ENCODE peak calls at places on chromosomes 1 and 21, in five cellular contexts. Z, P, D, T and K are unnamed samples.

GRCh38 chr21:29390778-29391177 is 92.1 kb downstream of the BACH1 start:
- DNase-seq in Z (no peak), P (no peak), D (no peak), T (no peak), K (no peak)

GRCh38 chr1:223175032-223175431 is 32.0 kb upstream of the TLR5 start:
- DNase-seq in P (no peak), T (no peak), Z (peak; percentile 9), D (no peak), K (no peak)

GRCh38 chr1:10736623-10737267 is 59.7 kb downstream of the CASZ1 start:
- DNase-seq in Z (no peak), T (no peak), D (no peak), P (no peak), K (no peak)

GRCh38 chr21:26055841-26056264 is 114.7 kb downstream of the APP start:
- DNase-seq in Z (no peak), D (no peak), P (no peak), T (no peak), K (no peak)

GRCh38 chr1:198088360-198089071 is 68.3 kb upstream of the NEK7 start:
- DNase-seq in Z (peak; percentile 75), D (no peak), P (peak; percentile 60), T (no peak), K (peak; percentile 67)

GRCh38 chr1:22177354-22178003 is 34.6 kb upstream of the WNT4 start:
- DNase-seq in D (no peak), Z (no peak), T (no peak), P (no peak), K (no peak)

GRCh38 chr1:212514782-212515181 is 82.1 kb downstream of the NENF start:
- DNase-seq in D (peak; percentile 71), P (peak; percentile 15), Z (no peak), T (peak; percentile 53), K (peak; percentile 28)

GRCh38 chr1:57544345-57544744 is 120.5 kb upstream of the DAB1 start:
- DNase-seq in Z (no peak), D (no peak), T (no peak), P (no peak), K (no peak)

GRCh38 chr1:8374812-8375211 is 56.9 kb downstream of the SLC45A1 start:
- DNase-seq in P (no peak), D (no peak), Z (peak; percentile 56), T (peak; percentile 62), K (peak; percentile 40)

GRCh38 chr1:167863921-167864279 is 50.0 kb downstream of the ADCY10 start:
- DNase-seq in Z (no peak), T (no peak), D (no peak), P (no peak), K (no peak)

GRCh38 chr1:234478481-234479309 is at the start of gene TARBP1:
- DNase-seq in Z (peak; percentile 78), D (peak; percentile 82), P (peak; percentile 79), T (peak; percentile 76), K (peak; percentile 73)

GRCh38 chr1:75198761-75199160 is 64.6 kb downstream of the LHX8 start:
- DNase-seq in P (no peak), T (no peak), D (no peak), Z (no peak), K (no peak)

GRCh38 chr1:168932539-168932938 is 174.0 kb upstream of the ATP1B1 start:
- DNase-seq in Z (peak; percentile 31), D (no peak), T (no peak), P (peak; percentile 31), K (no peak)

GRCh38 chr1:235911300-235911662 is 44.6 kb upstream of the LYST start:
- DNase-seq in T (no peak), Z (no peak), D (no peak), P (no peak), K (no peak)

GRCh38 chr1:58975888-58976287 is 192.0 kb upstream of the JUN start:
- DNase-seq in P (peak; percentile 38), T (no peak), D (no peak), Z (peak; percentile 8), K (no peak)

GRCh38 chr1:111275079-111275478 is 15.6 kb upstream of the CHIA start:
- DNase-seq in Z (peak; percentile 31), T (no peak), D (no peak), P (peak; percentile 1), K (no peak)

GRCh38 chr21:36211660-36212512 is 55.3 kb downstream of the DOP1B start:
- DNase-seq in D (no peak), Z (peak; percentile 93), P (peak; percentile 61), T (no peak), K (peak; percentile 96)

GRCh38 chr1:228794173-228794572 is 58.9 kb downstream of the RHOU start:
- DNase-seq in D (no peak), Z (no peak), T (no peak), P (no peak), K (no peak)

GRCh38 chr1:64437453-64437852 is 32.5 kb upstream of the CACHD1 start:
- DNase-seq in D (no peak), P (no peak), T (no peak), Z (no peak), K (no peak)

GRCh38 chr1:36309397-36309796 is 3.2 kb downstream of the SH3D21 start:
- DNase-seq in P (no peak), Z (no peak), T (no peak), D (no peak), K (no peak)

GRCh38 chr1:159958721-159959380 is 4.8 kb upstream of the SLAMF9 start:
- DNase-seq in P (no peak), T (no peak), Z (no peak), D (no peak), K (no peak)

DNA sequence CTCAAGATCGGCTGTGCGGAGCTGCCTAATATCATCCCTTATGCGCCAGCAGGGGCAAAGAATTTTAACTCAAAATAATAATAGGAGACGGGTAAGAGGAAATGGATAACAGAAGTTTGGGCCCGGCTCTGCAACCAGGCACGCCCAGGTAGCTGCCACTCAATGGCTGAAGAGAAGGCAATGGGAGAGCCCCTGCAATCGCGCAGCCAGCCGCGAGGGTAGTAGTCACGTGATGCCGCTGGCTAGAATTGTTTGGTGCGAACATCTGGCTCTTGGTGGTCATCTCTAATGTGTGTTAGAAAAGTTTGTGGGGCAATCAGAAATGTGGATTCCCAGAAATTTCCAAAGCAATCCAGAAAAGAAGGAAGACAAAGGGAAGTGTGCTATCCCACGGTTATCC is 12.3 kb downstream of the BARHL2 start:
- DNase-seq in T (peak; percentile 76), D (peak; percentile 64), P (no peak), Z (no peak), K (no peak)
- H3K14ac ChIP-seq in T (no peak overlapping the region), D (no peak overlapping the region), P (no peak overlapping the region), Z (no peak overlapping the region), K (no peak overlapping the region)

GRCh38 chr1:51755437-51755836 is 123.1 kb downstream of the NRDC start:
- DNase-seq in P (no peak), Z (no peak), D (no peak), T (no peak), K (no peak)

GRCh38 chr1:51758310-51758709 is 120.2 kb downstream of the NRDC start:
- DNase-seq in T (no peak), D (no peak), P (no peak), Z (no peak), K (no peak)

GRCh38 chr1:51754666-51755065 is 123.9 kb downstream of the NRDC start:
- DNase-seq in T (no peak), P (no peak), D (no peak), Z (no peak), K (no peak)

GRCh38 chr1:51753969-51754368 is 124.6 kb downstream of the NRDC start:
- DNase-seq in T (no peak), D (no peak), Z (no peak), P (no peak), K (no peak)

GRCh38 chr1:51756290-51756689 is 122.2 kb downstream of the NRDC start:
- DNase-seq in P (no peak), T (no peak), D (no peak), Z (no peak), K (no peak)
- H3K14ac ChIP-seq in P (no peak overlapping the region), T (no peak overlapping the region), D (no peak overlapping the region), Z (no peak overlapping the region), K (no peak overlapping the region)

DNA sequence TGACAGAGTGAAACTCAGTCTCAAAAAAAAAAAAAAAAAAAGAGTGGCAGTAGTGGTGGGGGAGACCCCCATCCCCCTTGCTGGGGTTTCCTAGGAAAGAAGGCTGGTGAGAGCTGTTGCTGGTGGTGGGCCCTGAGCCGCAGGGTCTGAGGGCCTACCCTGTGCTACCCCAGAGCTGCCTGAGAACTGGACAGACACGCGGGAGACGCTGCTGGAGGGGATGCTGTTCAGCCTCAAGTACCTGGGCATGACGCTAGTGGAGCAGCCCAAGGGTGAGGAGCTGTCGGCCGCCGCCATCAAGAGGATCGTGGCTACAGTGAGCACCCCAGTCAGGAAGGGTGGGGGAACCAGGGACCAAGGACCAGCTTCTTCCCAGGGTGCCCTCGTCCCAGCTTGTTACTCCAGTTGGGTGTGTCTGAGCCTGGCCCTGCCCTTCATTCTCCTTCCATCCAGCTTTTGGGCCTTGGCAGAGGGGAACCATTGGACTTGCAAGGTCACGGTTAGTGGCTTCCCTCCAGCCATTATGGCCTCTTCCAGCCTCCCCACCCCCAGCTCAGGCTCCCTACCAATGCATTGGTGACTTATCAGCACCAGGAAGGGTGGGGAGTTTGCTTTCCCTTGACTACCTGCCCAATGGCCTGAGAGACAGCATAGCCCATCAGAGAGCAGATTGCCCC is 10.5 kb downstream of the LDLRAP1 start:
- DNase-seq in P (no peak), Z (no peak), T (no peak), D (no peak), K (no peak)
- H3K14ac ChIP-seq in P (no peak overlapping the region), Z (no peak overlapping the region), T (no peak overlapping the region), D (no peak overlapping the region), K (no peak overlapping the region)

DNA sequence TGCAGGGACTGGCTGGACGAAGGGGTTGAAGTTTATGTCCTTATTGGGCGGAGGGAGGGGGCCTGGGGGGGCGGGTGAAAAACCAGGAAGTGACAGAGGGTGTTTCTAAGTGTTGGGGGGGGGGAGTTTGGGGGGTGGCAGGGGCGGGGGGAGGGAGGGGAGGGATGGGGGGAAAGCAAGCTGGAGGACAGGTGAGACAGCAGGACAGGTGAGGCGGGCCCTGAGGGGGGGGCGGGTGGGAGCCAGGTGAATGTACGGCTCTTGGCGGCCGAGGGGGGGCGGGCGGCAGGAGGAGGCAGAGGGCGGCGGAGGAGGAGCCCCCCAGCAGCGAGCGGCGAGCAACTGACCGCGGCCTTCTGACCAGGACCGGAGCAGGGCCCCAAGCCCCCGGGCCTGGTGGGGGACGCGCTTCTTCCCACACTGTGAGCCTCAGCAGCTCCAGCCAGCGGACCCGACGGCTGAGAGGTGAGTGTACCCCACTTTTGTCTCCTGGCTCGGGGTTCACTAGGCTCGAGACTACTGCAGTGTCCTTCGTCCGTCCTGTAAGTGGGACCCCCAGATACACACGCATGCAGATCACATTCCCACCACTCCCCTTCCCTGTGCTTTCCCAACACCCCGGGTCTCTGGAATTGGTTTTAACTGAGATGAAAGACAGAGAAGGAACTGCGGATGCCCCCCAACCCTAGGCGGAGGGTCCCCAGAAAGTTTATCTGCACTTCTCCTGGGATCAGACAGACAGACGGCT is at the start of gene ZBTB7B:
- DNase-seq in P (peak; percentile 66), T (peak; percentile 39), D (no peak), Z (no peak), K (peak; percentile 50)
- H3K14ac ChIP-seq in P (no peak within 1 kb of the TSS), T (peak within 1 kb of the TSS; percentile 32), D (peak within 1 kb of the TSS; percentile 11), Z (peak within 1 kb of the TSS; percentile 100), K (peak within 1 kb of the TSS; percentile 98)